ENCODE peak calls at places on chromosomes 12 and 14, in four cellular contexts. T is MM.1S, D is iPS DF 6.9, B is aorta. R is an unnamed sample. For H3K4me1, the result is how much of the 10 kb centered on the place peaks cover.

GRCh38 chr14:100384819-100385813 is 62.0 kb downstream of the SLC25A47 start:
- DNase-seq in T (no peak), D (no peak), B (no peak), R (no peak)

GRCh38 chr14:99479903-99480855 is 480 bp downstream of the SETD3 start:
- DNase-seq in T (no peak), D (no peak), B (peak), R (peak)

GRCh38 chr12:23921099-23921846 is 28.2 kb downstream of the SOX5 start:
- DNase-seq in T (peak), D (no peak), B (no peak), R (no peak)

GRCh38 chr14:76138758-76139723 is 12.7 kb upstream of the GPATCH2L start:
- DNase-seq in T (no peak), D (no peak), B (no peak), R (no peak)

GRCh38 chr14:23568600-23569310 is 1.2 kb upstream of the AP1G2 start:
- DNase-seq in T (no peak), D (no peak), B (no peak), R (no peak)

GRCh38 chr14:62159314-62159713 is 397.1 kb downstream of the SNAPC1 start:
- DNase-seq in T (no peak), D (no peak), B (no peak), R (no peak)

GRCh38 chr14:89440997-89441909 is 24.2 kb upstream of the FOXN3 start:
- DNase-seq in T (no peak), D (peak), B (no peak), R (no peak)

GRCh38 chr12:42997032-42997431 is 407.5 kb upstream of the PRICKLE1 start:
- DNase-seq in T (no peak), D (no peak), B (no peak), R (no peak)

GRCh38 chr12:6627598-6627997 is 8.2 kb downstream of the LPAR5 start:
- DNase-seq in T (peak), D (no peak), B (no peak), R (no peak)

DNA sequence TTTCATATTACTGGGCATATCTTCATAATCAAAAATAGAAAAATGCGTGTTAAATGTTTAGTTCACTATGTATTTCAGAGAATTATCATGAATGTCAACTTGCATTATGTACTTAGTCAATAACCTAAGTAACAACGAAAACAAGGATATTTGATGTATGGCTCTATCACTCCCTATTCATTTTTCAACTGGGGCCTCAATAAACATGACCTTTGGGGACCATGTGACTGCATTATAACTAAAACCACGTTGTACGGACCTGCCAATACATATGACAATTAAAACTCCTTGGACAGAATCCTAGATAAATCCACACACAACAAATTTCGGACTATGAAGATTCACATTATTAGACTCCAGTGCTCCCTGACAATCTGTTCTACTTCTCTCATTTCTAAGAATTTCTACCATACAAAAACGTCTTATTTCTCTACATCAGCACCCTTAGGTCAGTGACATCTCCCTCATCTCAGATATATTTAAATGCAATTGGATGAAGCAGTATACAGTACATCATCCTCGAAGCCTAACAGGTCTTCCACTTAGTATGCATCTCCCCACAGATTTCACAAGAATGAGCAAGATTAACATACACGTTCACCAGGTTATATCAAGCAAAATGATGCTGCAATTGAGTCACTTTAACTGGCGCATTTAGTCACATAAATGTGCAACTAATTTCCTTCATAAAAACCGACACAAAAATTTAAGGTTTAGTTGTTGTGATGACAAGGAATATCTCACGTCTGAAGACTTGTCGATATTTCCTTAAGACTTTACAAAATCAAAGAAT is 1.5 kb downstream of the UBE2N start:
- DNase-seq in T (no peak), D (no peak), B (no peak), R (no peak)
- H3K4me1 ChIP-seq in T (half or more), D (under half), B (under half), R (half or more)

GRCh38 chr14:29865299-29865698 is 62.3 kb downstream of the PRKD1 start:
- DNase-seq in T (no peak), D (no peak), B (no peak), R (no peak)
- H3K4me1 ChIP-seq in T (under half), D (under half), B (under half), R (under half)

GRCh38 chr14:94365624-94366023 is 22.8 kb downstream of the SERPINA1 start:
- DNase-seq in T (no peak), D (no peak), B (no peak), R (no peak)

GRCh38 chr14:94363171-94363624 is 25.2 kb downstream of the SERPINA1 start:
- DNase-seq in T (no peak), D (no peak), B (no peak), R (no peak)

GRCh38 chr14:94362614-94363133 is 25.7 kb downstream of the SERPINA1 start:
- DNase-seq in T (no peak), D (no peak), B (no peak), R (no peak)

GRCh38 chr14:94364964-94365363 is 23.4 kb downstream of the SERPINA1 start:
- DNase-seq in T (no peak), D (no peak), B (no peak), R (no peak)

DNA sequence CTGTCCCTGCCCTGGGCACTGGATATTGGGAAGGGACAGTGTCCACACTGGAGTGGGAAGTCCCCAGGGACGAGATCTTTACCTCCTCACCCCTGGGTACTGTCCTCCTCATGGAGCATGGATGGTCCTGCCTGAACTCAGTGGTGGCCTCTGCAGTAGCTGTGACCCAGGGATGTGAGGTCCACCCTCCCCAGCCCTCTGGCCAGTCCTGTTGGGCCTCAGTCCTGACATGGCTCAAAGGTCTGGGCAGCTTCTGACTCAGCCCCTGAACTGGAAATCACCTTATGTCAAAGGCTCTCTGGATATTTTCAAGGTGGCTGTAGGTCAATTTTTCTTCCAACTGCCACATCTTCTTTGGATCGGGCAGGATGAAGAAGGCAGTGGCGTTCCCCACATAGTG is 24.4 kb downstream of the SERPINA1 start:
- DNase-seq in T (no peak), D (no peak), B (no peak), R (no peak)
- H3K4me1 ChIP-seq in T (under half), D (under half), B (under half), R (under half)

GRCh38 chr14:55127491-55127951 is 1.5 kb upstream of the LGALS3 start:
- DNase-seq in T (no peak), D (no peak), B (no peak), R (no peak)

GRCh38 chr14:55128386-55129085 is 516 bp upstream of the LGALS3 start:
- DNase-seq in T (no peak), D (no peak), B (no peak), R (no peak)

GRCh38 chr14:55130194-55130550 is 1.1 kb downstream of the LGALS3 start:
- DNase-seq in T (no peak), D (no peak), B (no peak), R (no peak)

GRCh38 chr14:55129428-55130193 is 559 bp downstream of the LGALS3 start:
- DNase-seq in T (peak), D (no peak), B (peak), R (peak)

GRCh38 chr14:55129086-55129427 is at the start of gene LGALS3:
- DNase-seq in T (peak), D (no peak), B (peak), R (peak)
- H3K4me1 ChIP-seq in T (under half), D (under half), B (under half), R (under half)

GRCh38 chr14:56172571-56172971 is 54.4 kb downstream of the PELI2 start:
- DNase-seq in T (no peak), D (no peak), B (no peak), R (no peak)

GRCh38 chr14:56172074-56172473 is 53.9 kb downstream of the PELI2 start:
- DNase-seq in T (no peak), D (no peak), B (no peak), R (no peak)

GRCh38 chr14:56175773-56176172 is 57.6 kb downstream of the PELI2 start:
- DNase-seq in T (no peak), D (no peak), B (no peak), R (no peak)

GRCh38 chr14:56170877-56171422 is 52.7 kb downstream of the PELI2 start:
- DNase-seq in T (no peak), D (no peak), B (no peak), R (no peak)

GRCh38 chr14:56173360-56173922 is 55.2 kb downstream of the PELI2 start:
- DNase-seq in T (no peak), D (no peak), B (no peak), R (no peak)
- H3K4me1 ChIP-seq in T (under half), D (under half), B (under half), R (under half)

GRCh38 chr14:72809063-72809462 is 84.8 kb downstream of the DPF3 start:
- DNase-seq in T (no peak), D (no peak), B (no peak), R (no peak)
- H3K4me1 ChIP-seq in T (under half), D (under half), B (under half), R (under half)

GRCh38 chr14:68499451-68499850 is 293.4 kb downstream of the ZFP36L1 start:
- DNase-seq in T (no peak), D (no peak), B (no peak), R (no peak)
- H3K4me1 ChIP-seq in T (under half), D (under half), B (under half), R (under half)

DNA sequence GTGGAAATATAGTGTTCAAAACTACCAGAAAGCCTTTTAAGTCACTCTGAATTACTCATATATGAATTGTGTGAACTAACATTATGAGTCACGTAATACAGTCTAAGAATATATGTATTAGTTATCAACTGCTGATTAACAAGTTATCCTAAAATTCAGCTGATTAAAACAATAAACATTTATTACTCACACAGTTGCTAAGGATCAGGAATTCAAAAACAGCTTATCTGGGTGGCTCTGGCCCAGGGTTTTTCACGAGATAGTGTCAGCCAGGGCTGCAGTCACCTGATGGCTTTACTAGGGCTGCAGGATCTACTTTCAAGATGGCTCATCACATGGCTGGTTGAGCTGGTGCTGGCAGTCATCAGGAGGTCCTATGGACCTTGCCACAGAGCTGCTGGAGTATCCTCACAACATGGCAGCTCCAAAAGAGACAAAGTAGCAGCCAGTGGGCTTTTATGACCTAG is 36.5 kb downstream of the CORO1C start:
- DNase-seq in T (no peak), D (no peak), B (no peak), R (no peak)
- H3K4me1 ChIP-seq in T (under half), D (under half), B (under half), R (under half)

GRCh38 chr14:54567634-54568561 is 970 bp downstream of the SAMD4A start:
- DNase-seq in T (peak), D (peak), B (peak), R (peak)
- H3K4me1 ChIP-seq in T (under half), D (under half), B (under half), R (under half)